ENCODE peak calls at places on chromosomes 11 and 22, in nine cellular contexts. B, F, Y, E, R, L, C, K and U are unnamed samples.

GRCh38 chr11:33633251-33634003 is 67.2 kb downstream of the C11orf91 start:
- DNase-seq in B (no peak), E (no peak), R (no peak), C (no peak), L (peak), K (no peak), F (peak), Y (no peak), U (no peak)

GRCh38 chr11:126347751-126348628 is 7.5 kb upstream of the ST3GAL4 start:
- DNase-seq in E (no peak), B (no peak), K (no peak), L (no peak), C (no peak), F (no peak), Y (no peak), R (no peak), U (no peak)

GRCh38 chr22:33932997-33933396 is 12.7 kb upstream of the LARGE1 start:
- DNase-seq in F (no peak), E (no peak), C (no peak), B (no peak), Y (no peak), K (no peak), L (no peak), R (no peak), U (no peak)

GRCh38 chr11:16791494-16791961 is 53.1 kb downstream of the C11orf58 start:
- DNase-seq in L (peak), F (peak), E (no peak), B (peak), C (peak), K (no peak), Y (no peak), R (peak), U (no peak)

GRCh38 chr11:74450318-74450717 is 17.0 kb downstream of the KCNE3 start:
- DNase-seq in F (no peak), B (no peak), K (no peak), L (no peak), E (no peak), C (no peak), R (no peak), Y (no peak), U (no peak)

GRCh38 chr11:69114362-69114761 is 41.4 kb upstream of the SMIM38 start:
- DNase-seq in E (no peak), C (no peak), F (no peak), Y (no peak), B (no peak), K (no peak), R (no peak), L (no peak), U (no peak)

GRCh38 chr11:94243571-94244229 is 60.7 kb upstream of the IZUMO1R start:
- DNase-seq in Y (no peak), E (no peak), F (no peak), B (no peak), C (no peak), R (no peak), L (no peak), K (no peak), U (no peak)

GRCh38 chr11:111422494-111423249 is 43.6 kb upstream of the POU2AF1 start:
- DNase-seq in C (peak), K (peak), Y (no peak), B (no peak), L (peak), R (no peak), F (peak), E (peak), U (peak)

GRCh38 chr11:112247198-112247597 is 13.5 kb downstream of the PLET1 start:
- DNase-seq in R (no peak), E (no peak), Y (no peak), F (no peak), K (no peak), C (no peak), L (no peak), B (no peak), U (no peak)

GRCh38 chr11:706439-706956 is 467 bp downstream of the EPS8L2 start:
- DNase-seq in F (peak), C (no peak), Y (no peak), R (no peak), K (peak), E (no peak), L (peak), B (no peak), U (no peak)

GRCh38 chr11:64084962-64085710 is 49.4 kb downstream of the FLRT1 start:
- DNase-seq in R (no peak), L (peak), Y (no peak), K (no peak), B (no peak), C (no peak), E (no peak), F (peak), U (no peak)
- TF ChIP-seq CTCF in R (no peak), L (no peak), Y (no peak), K (no peak), B (no peak), C (no peak), E (no peak), F (no peak), U (no peak)

GRCh38 chr11:88303037-88303436 is 34.5 kb downstream of the CTSC start:
- DNase-seq in C (no peak), E (no peak), Y (no peak), K (no peak), B (no peak), L (no peak), F (no peak), R (no peak), U (no peak)
- TF ChIP-seq CTCF in C (no peak), E (no peak), Y (no peak), K (no peak), B (no peak), L (no peak), F (no peak), R (no peak), U (no peak)

GRCh38 chr22:29603358-29604191 is at the start of gene NF2:
- DNase-seq in L (peak), R (peak), B (peak), F (peak), Y (peak), C (peak), K (peak), E (peak), U (peak)
- TF ChIP-seq CTCF in L (peak), R (no peak), B (no peak), F (no peak), Y (no peak), C (peak), K (peak), E (no peak), U (no peak)

DNA sequence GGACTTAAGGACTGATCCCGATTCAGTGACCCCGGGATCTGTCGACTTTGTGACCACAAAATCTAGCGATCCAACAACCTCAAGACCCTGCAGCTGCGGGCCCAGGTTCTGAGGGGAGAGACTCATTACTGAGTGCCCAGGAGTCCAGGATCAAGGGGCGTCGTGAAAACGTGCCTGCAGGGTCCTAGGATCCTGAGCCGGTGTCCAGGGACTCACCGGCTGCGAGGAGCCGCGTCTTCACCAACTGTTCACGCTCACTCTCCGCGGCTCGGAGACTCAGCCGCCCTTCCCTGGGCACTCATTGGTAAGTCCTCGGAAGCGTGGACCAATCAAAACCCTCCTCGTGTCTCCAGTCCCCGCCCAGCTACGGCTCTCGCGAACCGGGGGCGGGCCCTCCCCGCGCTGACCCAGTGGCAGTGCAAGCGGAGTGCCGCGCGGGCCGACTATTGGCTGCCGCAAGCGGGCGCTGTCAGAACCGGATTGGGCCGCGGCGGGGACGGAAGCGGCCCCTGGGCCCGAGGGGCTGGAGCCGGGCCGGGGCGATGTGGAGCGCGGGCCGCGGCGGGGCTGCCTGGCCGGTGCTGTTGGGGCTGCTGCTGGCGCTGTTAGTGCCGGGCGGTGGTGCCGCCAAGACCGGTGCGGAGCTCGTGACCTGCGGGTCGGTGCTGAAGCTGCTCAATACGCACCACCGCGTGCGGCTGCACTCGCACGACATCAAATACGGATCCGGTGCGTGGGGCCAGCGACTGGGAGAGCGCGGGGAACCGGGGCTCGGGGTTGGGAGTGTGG is at the start of gene SDF2L1:
- DNase-seq in K (peak), Y (peak), L (peak), R (peak), B (peak), F (peak), C (peak), E (peak), U (peak)
- TF ChIP-seq CTCF in K (no peak), Y (peak), L (peak), R (no peak), B (no peak), F (no peak), C (peak), E (peak), U (no peak)